ENCODE peak calls at places on chromosomes 12 and 14, in ten cellular contexts. C, M, H, W, V, Y, I, A, K and F are unnamed samples.

GRCh38 chr12:97716356-97716755 is 253.8 kb downstream of the RMST start:
- DNase-seq in H (no peak), Y (peak), I (no peak), V (no peak), M (no peak), C (peak), W (peak), A (no peak), K (peak), F (no peak)

GRCh38 chr12:124448955-124449622 is 118.3 kb downstream of the NCOR2 start:
- DNase-seq in I (no peak), M (no peak), A (no peak), W (no peak), H (no peak), C (no peak), V (no peak), K (no peak), Y (no peak), F (peak)

GRCh38 chr12:120155072-120155471 is 38.5 kb upstream of the RAB35 start:
- DNase-seq in H (no peak), K (no peak), Y (no peak), I (no peak), M (no peak), C (no peak), A (no peak), W (no peak), V (no peak), F (no peak)

GRCh38 chr12:92278378-92278828 is 132.8 kb upstream of the BTG1 start:
- DNase-seq in V (no peak), M (no peak), I (peak), Y (no peak), H (no peak), C (no peak), W (no peak), K (no peak), A (peak), F (no peak)

GRCh38 chr12:128353271-128353670 is 86.3 kb downstream of the TMEM132C start:
- DNase-seq in C (no peak), W (no peak), M (no peak), K (no peak), A (no peak), H (no peak), V (no peak), Y (no peak), I (no peak), F (no peak)

GRCh38 chr12:46981627-46982026 is 97.8 kb upstream of the PCED1B start:
- DNase-seq in A (peak), I (peak), M (no peak), V (no peak), Y (no peak), H (no peak), K (no peak), C (no peak), W (no peak), F (no peak)

GRCh38 chr12:67145692-67146091 is 123.5 kb upstream of the CAND1 start:
- DNase-seq in H (no peak), Y (no peak), M (no peak), W (no peak), I (no peak), V (no peak), C (no peak), K (no peak), A (no peak), F (no peak)

GRCh38 chr12:71242511-71242910 is 84.7 kb upstream of the TSPAN8 start:
- DNase-seq in H (no peak), C (no peak), Y (no peak), V (no peak), A (no peak), K (no peak), W (no peak), I (no peak), M (no peak), F (no peak)

GRCh38 chr14:48853159-48853558 is 733.0 kb downstream of the RPS29 start:
- DNase-seq in A (no peak), K (no peak), H (no peak), W (no peak), I (no peak), C (no peak), M (no peak), V (no peak), Y (no peak), F (no peak)

GRCh38 chr14:24058951-24059475 is 7.2 kb downstream of the CARMIL3 start:
- DNase-seq in V (no peak), I (no peak), W (no peak), K (no peak), A (no peak), C (peak), Y (no peak), M (no peak), H (no peak), F (no peak)

GRCh38 chr12:119565404-119565803 is 28.2 kb upstream of the TMEM233 start:
- DNase-seq in K (peak), I (no peak), V (no peak), W (no peak), M (no peak), C (no peak), A (no peak), Y (no peak), H (no peak), F (no peak)

GRCh38 chr14:37588956-37589737 is 5.9 kb downstream of the FOXA1 start:
- DNase-seq in H (no peak), A (no peak), I (no peak), W (no peak), Y (peak), M (no peak), V (no peak), K (peak), C (no peak), F (no peak)

GRCh38 chr14:68549966-68550705 is 242.7 kb downstream of the ZFP36L1 start:
- DNase-seq in K (peak), W (no peak), V (no peak), A (no peak), M (no peak), H (no peak), I (no peak), Y (no peak), C (no peak), F (no peak)

GRCh38 chr14:67599698-67600561 is at the start of gene PIGH:
- DNase-seq in A (peak), W (peak), I (peak), C (peak), M (peak), H (peak), Y (peak), K (peak), V (peak), F (peak)

GRCh38 chr12:104852904-104853303 is 105.2 kb downstream of the SLC41A2 start:
- DNase-seq in W (no peak), I (no peak), K (no peak), V (no peak), Y (no peak), H (no peak), M (no peak), C (no peak), A (no peak), F (no peak)

GRCh38 chr14:98144964-98145363 is 1127.0 kb downstream of the BCL11B start:
- DNase-seq in H (no peak), A (peak), V (no peak), W (no peak), I (no peak), K (peak), C (no peak), M (no peak), Y (no peak), F (no peak)

GRCh38 chr12:108567388-108567787 is 5.0 kb downstream of the ISCU start:
- DNase-seq in I (no peak), V (no peak), A (no peak), K (no peak), C (no peak), W (no peak), H (no peak), Y (no peak), M (no peak), F (no peak)

GRCh38 chr14:58876613-58877012 is 238.9 kb downstream of the DACT1 start:
- DNase-seq in C (no peak), K (no peak), I (peak), H (no peak), V (no peak), A (peak), W (no peak), M (no peak), Y (no peak), F (no peak)

GRCh38 chr14:77985235-77985634 is 184.9 kb upstream of the NRXN3 start:
- DNase-seq in K (no peak), Y (no peak), V (no peak), M (no peak), C (no peak), W (peak), I (no peak), A (peak), H (no peak), F (no peak)

GRCh38 chr12:65509953-65510352 is 231.5 kb downstream of the MSRB3 start:
- DNase-seq in M (no peak), W (no peak), C (no peak), K (no peak), A (peak), V (no peak), Y (no peak), I (no peak), H (no peak), F (no peak)

GRCh38 chr14:94505641-94506040 is 3.6 kb downstream of the SERPINA12 start:
- DNase-seq in H (peak), A (no peak), K (no peak), C (no peak), M (no peak), Y (no peak), W (no peak), I (no peak), V (no peak), F (no peak)

GRCh38 chr14:76784266-76784874 is 23.1 kb downstream of the VASH1 start:
- DNase-seq in K (no peak), M (no peak), Y (no peak), W (no peak), C (no peak), V (no peak), H (no peak), I (no peak), A (no peak), F (no peak)

GRCh38 chr12:58174316-58174715 is 232.9 kb downstream of the ATP23 start:
- DNase-seq in W (no peak), A (no peak), M (no peak), K (no peak), Y (no peak), C (no peak), I (no peak), H (no peak), V (no peak), F (no peak)

GRCh38 chr14:28375295-28375694 is 391.3 kb upstream of the FOXG1 start:
- DNase-seq in Y (peak), K (peak), M (no peak), V (no peak), H (no peak), A (no peak), C (peak), I (no peak), W (peak), F (no peak)

GRCh38 chr14:67928375-67928774 is 108.8 kb downstream of the RAD51B start:
- DNase-seq in H (no peak), V (no peak), Y (no peak), M (no peak), C (no peak), I (no peak), A (no peak), W (no peak), K (no peak), F (no peak)

GRCh38 chr14:71141701-71142374 is 234.6 kb downstream of the PCNX1 start:
- DNase-seq in K (peak), Y (no peak), C (no peak), I (peak), V (no peak), A (peak), H (no peak), M (no peak), W (no peak), F (no peak)

GRCh38 chr14:99803803-99804202 is 10.6 kb downstream of the EML1 start:
- DNase-seq in V (no peak), A (no peak), C (no peak), I (no peak), W (no peak), K (no peak), M (no peak), H (peak), Y (peak), F (no peak)

GRCh38 chr12:2582631-2583616 is 211.8 kb upstream of the FKBP4 start:
- DNase-seq in Y (peak), V (peak), A (peak), C (peak), W (peak), K (peak), H (no peak), M (peak), I (peak), F (peak)

GRCh38 chr12:21893924-21894323 is 47.3 kb downstream of the ABCC9 start:
- DNase-seq in K (no peak), M (no peak), A (no peak), Y (no peak), I (no peak), C (no peak), V (no peak), W (no peak), H (no peak), F (no peak)

GRCh38 chr12:21888464-21888863 is 52.8 kb downstream of the ABCC9 start:
- DNase-seq in V (no peak), C (no peak), Y (no peak), I (no peak), A (no peak), H (no peak), K (no peak), M (no peak), W (no peak), F (no peak)

GRCh38 chr12:21894792-21895392 is 46.3 kb downstream of the ABCC9 start:
- DNase-seq in I (peak), H (no peak), A (peak), W (no peak), K (no peak), Y (no peak), V (no peak), C (no peak), M (no peak), F (no peak)

GRCh38 chr12:21892341-21892740 is 48.9 kb downstream of the ABCC9 start:
- DNase-seq in C (no peak), H (no peak), M (no peak), K (no peak), Y (no peak), A (no peak), V (no peak), W (no peak), I (no peak), F (no peak)

DNA sequence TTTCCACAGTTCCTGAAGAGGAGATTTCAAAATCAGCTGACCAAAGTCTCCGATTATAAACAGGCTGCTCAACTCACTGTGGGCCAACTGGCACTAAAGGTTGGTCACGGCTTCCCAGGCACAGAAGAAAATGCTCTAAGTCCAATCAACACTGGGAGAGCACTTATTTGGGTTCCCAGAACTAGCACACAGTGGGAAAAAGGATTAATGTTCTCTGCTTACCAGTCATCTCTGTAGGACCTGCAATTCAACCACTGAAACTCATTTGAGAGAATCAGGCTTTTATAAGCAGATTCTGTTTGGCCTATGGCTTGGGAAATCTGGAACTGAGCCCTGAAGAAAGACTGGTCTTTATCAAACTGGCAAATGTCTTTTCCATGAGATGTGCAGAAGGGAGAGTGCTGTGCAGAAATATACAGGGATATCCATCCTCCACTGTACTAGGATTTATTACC is 49.4 kb downstream of the ABCC9 start:
- DNase-seq in H (no peak), A (no peak), Y (no peak), W (no peak), M (peak), V (peak), K (no peak), I (no peak), C (no peak), F (peak)
- H3K27ac ChIP-seq in H (peak), A (no peak), Y (no peak), W (no peak), M (peak), V (no peak), K (no peak), I (no peak), C (no peak), F (peak)

DNA sequence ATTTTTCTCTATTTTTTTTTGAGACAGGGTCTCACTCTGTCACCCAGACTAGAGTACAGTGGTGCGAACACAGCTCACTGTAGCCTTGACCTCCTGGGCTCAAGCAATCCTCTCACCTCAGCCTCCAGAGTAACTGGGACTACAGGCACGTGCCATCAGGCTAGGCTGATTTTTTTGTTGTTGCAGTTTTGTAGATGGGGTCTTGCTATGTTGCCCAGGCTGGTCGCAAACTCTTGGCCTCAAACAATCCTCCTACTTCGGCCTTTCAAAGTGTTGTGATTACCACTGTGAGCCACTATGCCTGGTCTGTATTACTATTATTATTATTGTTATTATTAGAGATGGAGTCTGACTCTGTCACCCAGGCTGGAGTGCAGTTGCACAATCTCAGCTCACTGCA is 23.3 kb downstream of the GIT2 start:
- DNase-seq in M (no peak), I (no peak), A (no peak), K (no peak), V (no peak), C (no peak), H (no peak), W (no peak), Y (no peak), F (no peak)
- H3K27ac ChIP-seq in M (no peak), I (no peak), A (no peak), K (no peak), V (no peak), C (no peak), H (no peak), W (no peak), Y (no peak), F (no peak)

DNA sequence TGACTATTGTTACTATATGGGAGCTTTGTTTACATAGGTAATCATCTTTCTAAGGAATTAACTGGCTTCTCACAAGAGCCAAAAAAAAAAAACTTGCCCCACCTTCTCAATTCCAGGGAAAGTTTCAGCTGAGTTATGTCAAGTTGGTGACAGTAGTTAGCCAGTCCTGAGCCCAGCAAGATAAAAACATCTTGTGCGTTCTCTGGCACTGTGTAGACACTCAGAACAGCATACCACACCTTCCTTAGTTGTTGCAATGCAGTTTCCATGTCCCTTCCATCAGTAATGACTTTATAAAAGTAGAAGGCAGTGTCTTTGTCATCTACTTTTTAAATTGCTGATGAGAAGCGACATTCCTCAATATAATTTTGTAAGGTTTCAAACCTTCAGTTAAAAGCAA is 50.2 kb downstream of the PTPN21 start:
- DNase-seq in H (no peak), C (peak), M (no peak), V (no peak), K (no peak), W (no peak), I (no peak), Y (no peak), A (no peak), F (no peak)
- H3K27ac ChIP-seq in H (no peak), C (peak), M (no peak), V (no peak), K (no peak), W (no peak), I (no peak), Y (no peak), A (no peak), F (no peak)

DNA sequence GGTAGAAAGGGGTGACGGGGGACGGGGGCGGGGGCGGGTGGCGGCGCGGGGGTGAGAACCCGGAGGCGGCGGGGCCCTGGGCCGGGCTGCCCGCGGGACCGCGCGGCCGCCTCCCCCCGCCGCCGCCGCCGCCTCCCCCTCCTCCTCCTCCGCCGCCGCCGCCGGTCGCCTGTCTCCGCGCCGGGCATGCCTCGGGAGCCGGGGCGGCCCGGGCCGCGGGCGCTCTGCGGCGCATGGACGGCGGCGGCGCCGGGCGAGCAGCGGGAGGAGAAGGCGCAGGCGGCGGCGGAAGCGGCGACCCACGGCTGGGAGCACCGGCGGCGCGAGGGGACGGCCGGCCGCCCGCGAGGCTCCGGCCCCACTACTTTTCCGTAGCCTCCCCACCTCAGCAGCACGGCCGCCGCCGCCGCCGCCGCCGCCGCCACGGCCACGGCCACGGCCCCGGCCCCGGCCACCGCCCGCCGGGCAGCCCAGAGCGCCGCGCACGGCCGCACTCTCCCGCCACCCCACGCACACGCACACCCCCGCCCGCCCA is at the start of gene NPAS3:
- DNase-seq in K (no peak), I (no peak), C (peak), H (no peak), Y (peak), A (peak), W (no peak), V (no peak), M (peak), F (no peak)
- H3K27ac ChIP-seq in K (no peak), I (no peak), C (no peak), H (peak), Y (no peak), A (peak), W (peak), V (peak), M (peak), F (no peak)

DNA sequence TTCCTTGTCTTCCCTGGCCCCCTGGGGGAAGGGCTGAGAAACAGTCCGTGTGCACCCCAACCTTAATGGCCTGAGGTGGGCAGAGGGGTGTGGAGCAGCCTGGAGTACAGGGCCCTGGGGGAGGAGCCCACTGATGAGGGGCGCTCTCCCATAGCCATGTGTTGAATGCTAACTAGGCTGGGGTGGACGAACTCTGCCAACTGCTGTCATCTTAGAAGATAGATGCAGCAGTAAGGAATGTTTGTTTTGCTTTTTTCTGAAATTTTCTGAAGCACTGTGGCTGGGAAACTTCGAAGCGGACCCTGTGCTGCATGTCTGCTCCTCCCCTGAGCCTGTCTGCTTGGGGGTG is 54.8 kb upstream of the SRSF5 start:
- DNase-seq in M (no peak), Y (no peak), H (no peak), I (no peak), W (no peak), V (no peak), A (no peak), C (no peak), K (no peak), F (no peak)
- H3K27ac ChIP-seq in M (peak), Y (peak), H (peak), I (no peak), W (no peak), V (no peak), A (no peak), C (peak), K (no peak), F (peak)

GRCh38 chr12:7433276-7433822 is 10.6 kb downstream of the CD163L1 start:
- DNase-seq in K (peak), A (peak), W (no peak), V (no peak), I (peak), Y (no peak), H (no peak), M (no peak), C (no peak), F (no peak)
- H3K27ac ChIP-seq in K (no peak), A (no peak), W (no peak), V (no peak), I (peak), Y (no peak), H (no peak), M (no peak), C (no peak), F (no peak)

GRCh38 chr12:4738541-4738940 is 18.3 kb downstream of the GALNT8 start:
- DNase-seq in W (no peak), V (no peak), H (no peak), A (no peak), C (no peak), I (no peak), K (no peak), Y (no peak), M (no peak), F (no peak)

GRCh38 chr12:4734625-4735196 is 14.5 kb downstream of the GALNT8 start:
- DNase-seq in A (no peak), V (no peak), C (no peak), H (no peak), W (no peak), Y (no peak), K (no peak), I (no peak), M (no peak), F (no peak)

DNA sequence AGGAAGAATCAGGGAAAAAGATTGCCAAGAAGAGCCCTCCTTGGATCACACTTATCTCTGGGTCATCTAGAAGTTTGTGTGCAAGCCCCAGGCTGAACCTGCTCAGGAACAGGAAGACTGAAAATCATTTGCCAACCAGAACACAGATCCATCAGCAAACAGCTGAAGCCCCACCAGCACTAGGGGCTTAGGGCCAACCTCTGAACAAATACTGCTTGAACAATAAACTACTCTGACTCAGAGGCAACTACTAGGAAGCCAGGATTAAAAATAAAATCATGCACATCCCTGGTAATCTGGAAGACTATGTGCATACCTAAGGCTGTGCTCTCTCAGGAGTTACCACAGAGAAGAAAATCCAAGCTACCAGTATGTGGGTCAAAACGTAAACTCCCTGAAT is 15.8 kb downstream of the GALNT8 start:
- DNase-seq in V (no peak), Y (no peak), W (no peak), A (no peak), K (no peak), C (no peak), H (no peak), I (no peak), M (no peak), F (no peak)
- H3K27ac ChIP-seq in V (no peak), Y (no peak), W (no peak), A (no peak), K (no peak), C (no peak), H (no peak), I (no peak), M (no peak), F (no peak)